ENCODE peak calls at places on chromosomes 2 and 18, in four cellular contexts. One of them, this sample, is unnamed.

GRCh38 chr2:25072606-25073005 is 30.7 kb downstream of the EFR3B start:
- DNase-seq in coronary artery: no peak
- DNase-seq in ascending aorta: no peak
- DNase-seq in tibial nerve: no peak
- DNase-seq in this sample: no peak

GRCh38 chr2:127560201-127560928 is 24.9 kb downstream of the MYO7B start:
- DNase-seq in coronary artery: no peak
- DNase-seq in ascending aorta: peak
- DNase-seq in tibial nerve: no peak
- DNase-seq in this sample: peak

GRCh38 chr2:33673937-33674336 is 74.8 kb upstream of the FAM98A start:
- DNase-seq in coronary artery: no peak
- DNase-seq in ascending aorta: no peak
- DNase-seq in tibial nerve: no peak
- DNase-seq in this sample: no peak

GRCh38 chr18:67586101-67586500 is 69.6 kb upstream of the DSEL start:
- DNase-seq in coronary artery: no peak
- DNase-seq in ascending aorta: no peak
- DNase-seq in tibial nerve: no peak
- DNase-seq in this sample: no peak

GRCh38 chr18:55483472-55483871 is 104.5 kb downstream of the TCF4 start:
- DNase-seq in coronary artery: no peak
- DNase-seq in ascending aorta: no peak
- DNase-seq in tibial nerve: no peak
- DNase-seq in this sample: no peak

GRCh38 chr2:2846379-2847130 is 515.5 kb upstream of the MYT1L start:
- DNase-seq in coronary artery: no peak
- DNase-seq in ascending aorta: no peak
- DNase-seq in tibial nerve: no peak
- DNase-seq in this sample: peak

GRCh38 chr2:119252186-119253113 is 28.8 kb downstream of the STEAP3 start:
- DNase-seq in coronary artery: no peak
- DNase-seq in ascending aorta: no peak
- DNase-seq in tibial nerve: no peak
- DNase-seq in this sample: peak

GRCh38 chr2:218645126-218645525 is 14.3 kb downstream of the ZNF142 start:
- DNase-seq in coronary artery: no peak
- DNase-seq in ascending aorta: no peak
- DNase-seq in tibial nerve: no peak
- DNase-seq in this sample: peak

GRCh38 chr18:41695441-41695840 is 259.6 kb upstream of the PIK3C3 start:
- DNase-seq in coronary artery: no peak
- DNase-seq in ascending aorta: no peak
- DNase-seq in tibial nerve: no peak
- DNase-seq in this sample: no peak

GRCh38 chr2:31703253-31703652 is 122.5 kb upstream of the SRD5A2 start:
- DNase-seq in coronary artery: no peak
- DNase-seq in ascending aorta: no peak
- DNase-seq in tibial nerve: no peak
- DNase-seq in this sample: no peak
- H3K27ac ChIP-seq in coronary artery: no peak
- H3K27ac ChIP-seq in ascending aorta: no peak
- H3K27ac ChIP-seq in tibial nerve: no peak
- H3K27ac ChIP-seq in this sample: no peak

GRCh38 chr2:230631470-230631869 is 81.2 kb upstream of the CAB39 start:
- DNase-seq in coronary artery: no peak
- DNase-seq in ascending aorta: no peak
- DNase-seq in tibial nerve: no peak
- DNase-seq in this sample: no peak
- H3K27ac ChIP-seq in coronary artery: no peak
- H3K27ac ChIP-seq in ascending aorta: no peak
- H3K27ac ChIP-seq in tibial nerve: no peak
- H3K27ac ChIP-seq in this sample: no peak

GRCh38 chr2:96626553-96626942 is 11.6 kb downstream of the KANSL3 start:
- DNase-seq in coronary artery: no peak
- DNase-seq in ascending aorta: no peak
- DNase-seq in tibial nerve: no peak
- DNase-seq in this sample: no peak

GRCh38 chr2:96637385-96638143 is 548 bp downstream of the KANSL3 start:
- DNase-seq in coronary artery: peak
- DNase-seq in ascending aorta: peak
- DNase-seq in tibial nerve: peak
- DNase-seq in this sample: peak

GRCh38 chr2:96633641-96634040 is 4.5 kb downstream of the KANSL3 start:
- DNase-seq in coronary artery: no peak
- DNase-seq in ascending aorta: no peak
- DNase-seq in tibial nerve: no peak
- DNase-seq in this sample: no peak

GRCh38 chr2:96636772-96637171 is 1.3 kb downstream of the KANSL3 start:
- DNase-seq in coronary artery: no peak
- DNase-seq in ascending aorta: peak
- DNase-seq in tibial nerve: no peak
- DNase-seq in this sample: no peak

GRCh38 chr2:96631804-96632435 is 6.2 kb downstream of the KANSL3 start:
- DNase-seq in coronary artery: no peak
- DNase-seq in ascending aorta: peak
- DNase-seq in tibial nerve: no peak
- DNase-seq in this sample: no peak
- H3K27ac ChIP-seq in coronary artery: peak
- H3K27ac ChIP-seq in ascending aorta: peak
- H3K27ac ChIP-seq in tibial nerve: no peak
- H3K27ac ChIP-seq in this sample: no peak

GRCh38 chr18:2846241-2846637 is 567 bp upstream of the EMILIN2 start:
- DNase-seq in coronary artery: no peak
- DNase-seq in ascending aorta: no peak
- DNase-seq in tibial nerve: no peak
- DNase-seq in this sample: no peak
- H3K27ac ChIP-seq in coronary artery: peak
- H3K27ac ChIP-seq in ascending aorta: peak
- H3K27ac ChIP-seq in tibial nerve: peak
- H3K27ac ChIP-seq in this sample: no peak

GRCh38 chr2:172702451-172702850 is 33.2 kb upstream of the RAPGEF4 start:
- DNase-seq in coronary artery: no peak
- DNase-seq in ascending aorta: no peak
- DNase-seq in tibial nerve: no peak
- DNase-seq in this sample: no peak
- H3K27ac ChIP-seq in coronary artery: no peak
- H3K27ac ChIP-seq in ascending aorta: no peak
- H3K27ac ChIP-seq in tibial nerve: no peak
- H3K27ac ChIP-seq in this sample: no peak

This sample was measured in foreskin keratinocyte.